ENCODE peak calls at places on chromosomes 11 and 22, in seven cellular contexts. One of them, this sample, is unnamed.

GRCh38 chr11:130159657-130160459 is at the start of gene ST14:
- DNase-seq in right lobe of liver: peak
- DNase-seq in tibial nerve: no peak
- DNase-seq in heart left ventricle: no peak
- DNase-seq in IMR-90: no peak
- DNase-seq in H54: no peak
- DNase-seq in suprapubic skin: no peak
- DNase-seq in this sample: no peak

GRCh38 chr11:126607374-126607773 is 251.9 kb downstream of the ST3GAL4 start:
- DNase-seq in right lobe of liver: peak
- DNase-seq in tibial nerve: peak
- DNase-seq in heart left ventricle: peak
- DNase-seq in IMR-90: peak
- DNase-seq in H54: peak
- DNase-seq in suprapubic skin: peak
- DNase-seq in this sample: peak

GRCh38 chr11:96200243-96200642 is 142.8 kb downstream of the MAML2 start:
- DNase-seq in right lobe of liver: no peak
- DNase-seq in tibial nerve: no peak
- DNase-seq in heart left ventricle: no peak
- DNase-seq in IMR-90: peak
- DNase-seq in H54: no peak
- DNase-seq in suprapubic skin: no peak
- DNase-seq in this sample: peak

GRCh38 chr11:64256300-64256699 is 5.0 kb downstream of the PLCB3 start:
- DNase-seq in right lobe of liver: no peak
- DNase-seq in tibial nerve: no peak
- DNase-seq in heart left ventricle: no peak
- DNase-seq in IMR-90: no peak
- DNase-seq in H54: no peak
- DNase-seq in suprapubic skin: no peak
- DNase-seq in this sample: no peak

GRCh38 chr11:119615003-119615878 is 113.8 kb downstream of the NECTIN1 start:
- DNase-seq in right lobe of liver: no peak
- DNase-seq in tibial nerve: peak
- DNase-seq in heart left ventricle: no peak
- DNase-seq in IMR-90: peak
- DNase-seq in H54: peak
- DNase-seq in suprapubic skin: no peak
- DNase-seq in this sample: peak

GRCh38 chr22:40714514-40714966 is 35.3 kb downstream of the MCHR1 start:
- DNase-seq in right lobe of liver: no peak
- DNase-seq in tibial nerve: no peak
- DNase-seq in heart left ventricle: no peak
- DNase-seq in IMR-90: peak
- DNase-seq in H54: no peak
- DNase-seq in suprapubic skin: no peak
- DNase-seq in this sample: peak

GRCh38 chr11:130144129-130144528 is 15.5 kb upstream of the ST14 start:
- DNase-seq in right lobe of liver: peak
- DNase-seq in tibial nerve: no peak
- DNase-seq in heart left ventricle: no peak
- DNase-seq in IMR-90: no peak
- DNase-seq in H54: no peak
- DNase-seq in suprapubic skin: no peak
- DNase-seq in this sample: no peak

GRCh38 chr11:1054143-1055108 is 17.9 kb upstream of the MUC6 start:
- DNase-seq in right lobe of liver: no peak
- DNase-seq in tibial nerve: no peak
- DNase-seq in heart left ventricle: peak
- DNase-seq in IMR-90: no peak
- DNase-seq in H54: no peak
- DNase-seq in suprapubic skin: peak
- DNase-seq in this sample: peak

GRCh38 chr22:46287873-46288751 is 8.6 kb upstream of the GTSE1 start:
- DNase-seq in right lobe of liver: no peak
- DNase-seq in tibial nerve: no peak
- DNase-seq in heart left ventricle: peak
- DNase-seq in IMR-90: no peak
- DNase-seq in H54: no peak
- DNase-seq in suprapubic skin: no peak
- DNase-seq in this sample: peak

GRCh38 chr11:70103256-70103975 is 25.3 kb downstream of the ANO1 start:
- DNase-seq in right lobe of liver: no peak
- DNase-seq in tibial nerve: no peak
- DNase-seq in heart left ventricle: no peak
- DNase-seq in IMR-90: no peak
- DNase-seq in H54: no peak
- DNase-seq in suprapubic skin: no peak
- DNase-seq in this sample: no peak

GRCh38 chr11:119436715-119437114 is 13.7 kb upstream of the THY1 start:
- DNase-seq in right lobe of liver: no peak
- DNase-seq in tibial nerve: no peak
- DNase-seq in heart left ventricle: no peak
- DNase-seq in IMR-90: no peak
- DNase-seq in H54: no peak
- DNase-seq in suprapubic skin: no peak
- DNase-seq in this sample: no peak

GRCh38 chr11:8807544-8808225 is 103.3 kb upstream of the AKIP1 start:
- DNase-seq in right lobe of liver: no peak
- DNase-seq in tibial nerve: peak
- DNase-seq in heart left ventricle: peak
- DNase-seq in IMR-90: peak
- DNase-seq in H54: peak
- DNase-seq in suprapubic skin: no peak
- DNase-seq in this sample: no peak

GRCh38 chr22:50473855-50474671 is 772 bp downstream of the SBF1 start:
- DNase-seq in right lobe of liver: no peak
- DNase-seq in tibial nerve: no peak
- DNase-seq in heart left ventricle: peak
- DNase-seq in IMR-90: peak
- DNase-seq in H54: no peak
- DNase-seq in suprapubic skin: peak
- DNase-seq in this sample: peak

GRCh38 chr22:42330953-42331525 is 60.6 kb upstream of the TCF20 start:
- DNase-seq in right lobe of liver: no peak
- DNase-seq in tibial nerve: no peak
- DNase-seq in heart left ventricle: no peak
- DNase-seq in IMR-90: no peak
- DNase-seq in H54: no peak
- DNase-seq in suprapubic skin: no peak
- DNase-seq in this sample: no peak

GRCh38 chr22:21858025-21858764 is 9.2 kb downstream of the MAPK1 start:
- DNase-seq in right lobe of liver: no peak
- DNase-seq in tibial nerve: no peak
- DNase-seq in heart left ventricle: no peak
- DNase-seq in IMR-90: no peak
- DNase-seq in H54: no peak
- DNase-seq in suprapubic skin: no peak
- DNase-seq in this sample: no peak

GRCh38 chr22:32473388-32473952 is 1.1 kb upstream of the FBXO7 start:
- DNase-seq in right lobe of liver: peak
- DNase-seq in tibial nerve: peak
- DNase-seq in heart left ventricle: no peak
- DNase-seq in IMR-90: peak
- DNase-seq in H54: peak
- DNase-seq in suprapubic skin: peak
- DNase-seq in this sample: peak

GRCh38 chr22:19820880-19821522 is 33.7 kb downstream of the GNB1L start:
- DNase-seq in right lobe of liver: peak
- DNase-seq in tibial nerve: no peak
- DNase-seq in heart left ventricle: no peak
- DNase-seq in IMR-90: no peak
- DNase-seq in H54: no peak
- DNase-seq in suprapubic skin: no peak
- DNase-seq in this sample: no peak

GRCh38 chr22:50252081-50253045 is 1.3 kb upstream of the HDAC10 start:
- DNase-seq in right lobe of liver: peak
- DNase-seq in tibial nerve: peak
- DNase-seq in heart left ventricle: peak
- DNase-seq in IMR-90: peak
- DNase-seq in H54: peak
- DNase-seq in suprapubic skin: no peak
- DNase-seq in this sample: peak

GRCh38 chr11:118152552-118153471 is at the start of gene SCN4B:
- DNase-seq in right lobe of liver: no peak
- DNase-seq in tibial nerve: no peak
- DNase-seq in heart left ventricle: peak
- DNase-seq in IMR-90: peak
- DNase-seq in H54: no peak
- DNase-seq in suprapubic skin: no peak
- DNase-seq in this sample: peak

DNA sequence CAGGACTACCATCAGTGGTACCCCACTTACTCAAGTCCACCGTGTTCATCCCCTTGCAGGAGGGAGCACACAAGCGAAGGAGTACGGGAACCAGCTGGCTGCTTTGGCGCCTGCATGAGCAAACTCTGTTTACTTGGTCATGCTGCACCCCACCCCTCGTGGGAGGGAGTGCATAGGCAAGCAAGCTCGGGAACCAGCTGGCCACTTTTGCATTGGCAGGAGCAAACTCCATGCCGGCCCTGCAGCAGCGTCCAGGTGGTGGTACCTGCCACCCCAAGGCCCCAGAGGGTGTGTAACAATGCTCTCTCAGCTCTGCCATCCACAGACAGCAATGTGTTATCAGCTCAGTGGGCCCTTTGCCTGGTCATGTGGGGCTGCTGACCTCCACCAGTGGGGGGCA is 737.8 kb downstream of the FAM181B start:
- DNase-seq in right lobe of liver: no peak
- DNase-seq in tibial nerve: no peak
- DNase-seq in heart left ventricle: no peak
- DNase-seq in IMR-90: no peak
- DNase-seq in H54: no peak
- DNase-seq in suprapubic skin: no peak
- DNase-seq in this sample: no peak
- TF ChIP-seq POLR2A in right lobe of liver: no peak
- TF ChIP-seq POLR2A in tibial nerve: no peak
- TF ChIP-seq POLR2A in heart left ventricle: no peak
- TF ChIP-seq POLR2A in IMR-90: no peak
- TF ChIP-seq POLR2A in H54: no peak
- TF ChIP-seq POLR2A in suprapubic skin: no peak
- TF ChIP-seq POLR2A in this sample: no peak

GRCh38 chr11:5288912-5289525 is 12.7 kb downstream of the OR51B4 start:
- DNase-seq in right lobe of liver: no peak
- DNase-seq in tibial nerve: no peak
- DNase-seq in heart left ventricle: no peak
- DNase-seq in IMR-90: peak
- DNase-seq in H54: no peak
- DNase-seq in suprapubic skin: no peak
- DNase-seq in this sample: no peak

GRCh38 chr11:5297671-5298070 is 4.1 kb downstream of the OR51B4 start:
- DNase-seq in right lobe of liver: no peak
- DNase-seq in tibial nerve: no peak
- DNase-seq in heart left ventricle: no peak
- DNase-seq in IMR-90: peak
- DNase-seq in H54: no peak
- DNase-seq in suprapubic skin: no peak
- DNase-seq in this sample: no peak

GRCh38 chr11:5289696-5290095 is 12.1 kb downstream of the OR51B4 start:
- DNase-seq in right lobe of liver: no peak
- DNase-seq in tibial nerve: no peak
- DNase-seq in heart left ventricle: no peak
- DNase-seq in IMR-90: peak
- DNase-seq in H54: no peak
- DNase-seq in suprapubic skin: no peak
- DNase-seq in this sample: no peak

GRCh38 chr11:5291207-5291838 is 10.4 kb downstream of the OR51B4 start:
- DNase-seq in right lobe of liver: no peak
- DNase-seq in tibial nerve: no peak
- DNase-seq in heart left ventricle: no peak
- DNase-seq in IMR-90: peak
- DNase-seq in H54: peak
- DNase-seq in suprapubic skin: no peak
- DNase-seq in this sample: peak

DNA sequence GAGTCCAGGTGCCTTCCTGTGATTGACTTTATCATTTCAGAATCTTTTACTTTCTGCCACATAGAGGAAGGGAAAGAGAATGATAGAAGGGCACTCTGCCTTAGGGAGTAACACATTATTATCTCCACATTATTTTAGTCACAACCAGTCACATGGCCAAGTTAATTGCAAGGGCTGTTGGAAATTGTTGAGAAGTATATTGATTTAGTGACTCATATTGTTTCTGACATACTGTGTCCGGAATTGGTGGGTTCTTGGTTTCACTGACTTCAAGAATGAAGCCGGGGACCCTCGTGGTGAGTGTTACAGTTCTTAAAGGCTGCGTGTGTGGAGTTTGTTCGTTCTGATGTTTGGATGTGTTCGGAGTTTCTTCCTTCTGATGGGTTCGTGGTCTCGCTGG is 8.7 kb downstream of the OR51B4 start:
- DNase-seq in right lobe of liver: no peak
- DNase-seq in tibial nerve: no peak
- DNase-seq in heart left ventricle: no peak
- DNase-seq in IMR-90: peak
- DNase-seq in H54: no peak
- DNase-seq in suprapubic skin: no peak
- DNase-seq in this sample: no peak
- TF ChIP-seq POLR2A in right lobe of liver: no peak
- TF ChIP-seq POLR2A in tibial nerve: no peak
- TF ChIP-seq POLR2A in heart left ventricle: no peak
- TF ChIP-seq POLR2A in IMR-90: no peak
- TF ChIP-seq POLR2A in H54: no peak
- TF ChIP-seq POLR2A in suprapubic skin: no peak
- TF ChIP-seq POLR2A in this sample: no peak

GRCh38 chr22:35540600-35541253 is at the start of gene RASD2:
- DNase-seq in right lobe of liver: no peak
- DNase-seq in tibial nerve: no peak
- DNase-seq in heart left ventricle: peak
- DNase-seq in IMR-90: peak
- DNase-seq in H54: peak
- DNase-seq in suprapubic skin: no peak
- DNase-seq in this sample: no peak
- TF ChIP-seq POLR2A in right lobe of liver: no peak
- TF ChIP-seq POLR2A in tibial nerve: no peak
- TF ChIP-seq POLR2A in heart left ventricle: no peak
- TF ChIP-seq POLR2A in IMR-90: no peak
- TF ChIP-seq POLR2A in H54: no peak
- TF ChIP-seq POLR2A in suprapubic skin: no peak
- TF ChIP-seq POLR2A in this sample: no peak

DNA sequence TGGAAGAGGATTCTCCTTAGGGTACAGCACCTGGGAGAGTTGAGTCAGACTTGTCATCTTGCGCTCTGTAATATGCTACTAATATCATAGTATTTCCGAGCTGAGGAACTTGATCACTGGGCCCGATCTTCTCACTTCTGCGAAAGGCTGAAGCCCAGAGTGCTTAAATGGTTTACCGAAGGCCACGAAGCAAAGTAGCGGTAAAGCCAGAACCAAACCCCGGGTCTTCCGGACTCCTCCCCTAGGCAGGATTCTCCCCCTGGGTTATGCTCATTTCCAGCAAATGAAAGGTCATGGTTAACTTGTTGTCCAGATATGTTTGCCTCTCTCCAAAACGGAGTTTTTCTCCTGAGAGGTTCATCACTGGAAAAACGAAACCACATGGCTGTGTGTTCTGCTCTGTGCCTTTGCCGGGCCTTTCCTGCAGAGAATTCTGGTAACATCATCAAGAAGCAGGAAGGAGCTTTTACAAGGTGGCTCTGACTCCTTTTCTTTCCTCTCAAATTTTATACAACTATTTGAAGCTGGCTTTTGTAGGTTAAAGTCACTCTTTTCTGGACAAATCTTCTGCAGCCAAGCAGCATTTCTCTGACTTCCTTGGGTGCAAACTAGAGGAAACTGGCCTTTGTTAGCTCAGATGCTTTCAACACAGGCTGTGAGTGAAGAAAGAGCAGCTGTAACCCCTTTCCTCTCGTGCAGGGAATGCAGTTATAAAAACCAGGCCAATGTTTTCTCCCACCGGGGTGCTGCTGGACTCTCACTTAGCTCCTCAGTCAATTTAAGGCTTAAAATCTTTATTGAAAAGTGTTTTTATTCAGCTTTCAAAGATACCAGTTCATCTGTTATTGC is 35.5 kb downstream of the UBASH3B start:
- DNase-seq in right lobe of liver: no peak
- DNase-seq in tibial nerve: peak
- DNase-seq in heart left ventricle: no peak
- DNase-seq in IMR-90: peak
- DNase-seq in H54: no peak
- DNase-seq in suprapubic skin: no peak
- DNase-seq in this sample: peak
- TF ChIP-seq POLR2A in right lobe of liver: no peak
- TF ChIP-seq POLR2A in tibial nerve: no peak
- TF ChIP-seq POLR2A in heart left ventricle: no peak
- TF ChIP-seq POLR2A in IMR-90: no peak
- TF ChIP-seq POLR2A in H54: no peak
- TF ChIP-seq POLR2A in suprapubic skin: no peak
- TF ChIP-seq POLR2A in this sample: no peak

This sample was measured in endothelial cell of umbilical vein.